ENCODE peak calls at places on chromosomes 12 and 14, in five cellular contexts. Y, R, O, E and F are unnamed samples.

GRCh38 chr12:127013222-127013621 is 1253.7 kb upstream of the TMEM132C start:
- DNase-seq in O (no peak), Y (no peak), R (no peak), E (no peak), F (no peak)

GRCh38 chr12:51959211-51959610 is 7.7 kb downstream of the ACVR1B start:
- DNase-seq in O (no peak), E (no peak), R (peak), Y (no peak), F (peak)

GRCh38 chr12:69633061-69633460 is 22.4 kb upstream of the LRRC10 start:
- DNase-seq in O (no peak), R (peak), E (no peak), Y (no peak), F (no peak)

GRCh38 chr14:63800083-63800482 is 52.7 kb upstream of the SYNE2 start:
- DNase-seq in E (no peak), R (no peak), O (no peak), Y (no peak), F (no peak)

GRCh38 chr12:18898469-18898868 is 160.6 kb downstream of the CAPZA3 start:
- DNase-seq in Y (no peak), E (no peak), R (peak), O (no peak), F (no peak)

GRCh38 chr12:62767946-62768345 is 167.0 kb downstream of the PPM1H start:
- DNase-seq in Y (no peak), E (no peak), O (peak), R (no peak), F (no peak)

GRCh38 chr12:5200276-5201087 is 156.8 kb downstream of the KCNA5 start:
- DNase-seq in R (peak), O (peak), E (peak), Y (peak), F (peak)

GRCh38 chr14:52641745-52642144 is 53.6 kb downstream of the ERO1A start:
- DNase-seq in R (no peak), E (no peak), O (no peak), Y (no peak), F (no peak)

GRCh38 chr12:77058740-77059139 is 6.6 kb downstream of the E2F7 start:
- DNase-seq in Y (no peak), E (no peak), O (no peak), R (peak), F (no peak)

GRCh38 chr14:106039400-106039799 is 513.0 kb downstream of the TMEM121 start:
- DNase-seq in O (peak), Y (no peak), E (no peak), R (peak), F (no peak)

GRCh38 chr14:63454863-63455622 is 88.1 kb downstream of the PPP2R5E start:
- DNase-seq in Y (no peak), O (no peak), R (peak), E (no peak), F (no peak)

GRCh38 chr12:124581299-124581698 is 13.9 kb upstream of the NCOR2 start:
- DNase-seq in Y (no peak), E (no peak), R (peak), O (no peak), F (no peak)

DNA sequence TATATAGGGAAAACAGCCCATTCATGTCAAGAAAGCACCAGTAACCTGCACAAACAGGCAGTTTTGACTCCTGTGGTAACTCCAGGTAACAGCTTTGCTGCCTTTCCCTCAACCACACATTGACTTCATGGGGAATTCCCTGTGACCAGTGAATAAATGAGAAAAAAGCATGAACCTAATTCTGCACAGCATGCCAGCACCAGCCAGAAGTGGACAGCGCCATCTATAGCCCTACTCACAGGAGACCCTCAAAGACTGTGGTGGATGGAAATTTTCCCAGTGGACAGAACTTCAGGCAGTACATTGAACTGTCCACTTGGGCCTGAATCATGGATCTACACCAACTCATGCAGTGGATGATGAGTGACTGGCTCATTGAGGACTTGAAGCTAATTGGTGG is 152.1 kb downstream of the SLC8A3 start:
- DNase-seq in E (no peak), Y (peak), R (peak), O (peak), F (no peak)
- TF ChIP-seq CTCF in E (no peak), Y (no peak), R (peak), O (no peak), F (no peak)

DNA sequence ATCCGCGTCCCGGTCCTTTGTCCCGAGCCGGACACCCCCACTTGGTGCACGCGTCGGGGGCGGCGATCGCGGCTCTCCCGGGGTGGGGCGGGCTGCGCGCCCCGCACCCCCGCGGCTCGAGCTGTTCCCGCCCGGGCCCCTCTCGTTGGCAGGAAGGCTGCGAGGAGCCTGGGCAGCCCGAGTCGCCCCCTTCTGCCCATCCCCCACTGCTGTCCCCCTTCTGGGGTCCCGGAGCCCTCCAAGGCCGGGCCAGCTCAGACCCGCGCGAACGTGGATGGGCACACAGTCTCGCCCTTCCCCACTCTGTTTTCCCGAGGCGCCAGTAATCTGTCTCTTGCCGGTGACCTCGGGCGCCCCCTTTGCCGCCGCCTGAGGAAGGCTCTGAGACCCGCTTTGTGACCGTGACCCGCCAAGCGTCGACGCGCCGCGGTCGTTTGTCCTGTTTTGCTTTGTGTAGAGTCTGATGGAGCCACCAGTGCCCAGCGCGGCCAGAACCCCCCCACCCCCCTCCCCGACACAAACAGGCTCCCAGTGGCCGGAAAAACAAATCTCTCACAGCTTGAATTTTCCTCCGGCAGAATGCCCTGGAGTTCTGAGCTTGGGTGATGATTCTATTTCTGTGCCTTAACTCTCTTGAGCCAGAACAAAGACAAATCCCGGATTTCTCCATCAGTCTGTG is 610 bp downstream of the C14orf132 start:
- DNase-seq in O (peak), R (peak), E (no peak), Y (peak), F (peak)
- TF ChIP-seq CTCF in O (peak), R (no peak), E (no peak), Y (no peak), F (no peak)

GRCh38 chr12:116710367-116710766 is 27.5 kb downstream of the SPRING1 start:
- DNase-seq in O (no peak), R (no peak), E (no peak), Y (no peak), F (no peak)

GRCh38 chr12:116717466-116718457 is 20.1 kb downstream of the SPRING1 start:
- DNase-seq in R (peak), Y (no peak), O (no peak), E (peak), F (peak)

GRCh38 chr12:116712458-116713303 is 25.2 kb downstream of the SPRING1 start:
- DNase-seq in O (no peak), R (no peak), Y (no peak), E (no peak), F (no peak)

GRCh38 chr12:116714175-116714574 is 23.7 kb downstream of the SPRING1 start:
- DNase-seq in O (no peak), R (peak), Y (no peak), E (no peak), F (peak)

DNA sequence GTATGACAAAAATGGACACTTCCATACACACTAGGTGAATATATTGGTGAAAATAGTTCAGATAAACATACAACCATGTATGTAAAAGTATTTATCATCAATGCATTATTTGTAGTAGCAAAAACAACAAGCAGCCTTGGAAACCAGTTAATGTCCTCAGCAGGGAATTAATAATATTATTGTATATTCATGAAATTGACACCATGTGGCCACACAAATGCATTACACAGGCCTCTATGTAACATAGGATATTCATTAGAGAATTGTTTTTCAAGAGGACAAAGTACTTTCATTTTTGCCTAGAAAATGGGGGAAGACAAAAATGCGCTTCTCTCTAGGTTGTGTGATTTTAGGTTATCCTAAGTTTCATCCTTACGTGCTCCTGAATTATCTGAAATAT is 24.3 kb downstream of the SPRING1 start:
- DNase-seq in O (no peak), R (no peak), E (no peak), Y (no peak), F (no peak)
- TF ChIP-seq CTCF in O (no peak), R (no peak), E (no peak), Y (no peak), F (no peak)

GRCh38 chr12:47963340-47964040 is at the start of gene TMEM106C:
- DNase-seq in R (peak), O (peak), Y (peak), E (peak), F (peak)

GRCh38 chr12:47962198-47962597 is 1.2 kb upstream of the TMEM106C start:
- DNase-seq in O (no peak), Y (no peak), R (no peak), E (no peak), F (no peak)

GRCh38 chr12:47967461-47968430 is 4.3 kb downstream of the TMEM106C start:
- DNase-seq in R (peak), Y (no peak), E (no peak), O (no peak), F (no peak)

GRCh38 chr12:47965581-47965980 is 2.2 kb downstream of the TMEM106C start:
- DNase-seq in Y (no peak), R (no peak), O (no peak), E (no peak), F (no peak)

GRCh38 chr12:47964102-47964723 is 817 bp downstream of the TMEM106C start:
- DNase-seq in E (no peak), R (no peak), O (peak), Y (no peak), F (no peak)
- TF ChIP-seq CTCF in E (no peak), R (no peak), O (no peak), Y (no peak), F (no peak)

GRCh38 chr14:21894003-21894897 is 220.6 kb upstream of the OR4E1 start:
- DNase-seq in O (peak), Y (peak), E (no peak), R (no peak), F (no peak)
- TF ChIP-seq CTCF in O (peak), Y (peak), E (no peak), R (peak), F (no peak)

DNA sequence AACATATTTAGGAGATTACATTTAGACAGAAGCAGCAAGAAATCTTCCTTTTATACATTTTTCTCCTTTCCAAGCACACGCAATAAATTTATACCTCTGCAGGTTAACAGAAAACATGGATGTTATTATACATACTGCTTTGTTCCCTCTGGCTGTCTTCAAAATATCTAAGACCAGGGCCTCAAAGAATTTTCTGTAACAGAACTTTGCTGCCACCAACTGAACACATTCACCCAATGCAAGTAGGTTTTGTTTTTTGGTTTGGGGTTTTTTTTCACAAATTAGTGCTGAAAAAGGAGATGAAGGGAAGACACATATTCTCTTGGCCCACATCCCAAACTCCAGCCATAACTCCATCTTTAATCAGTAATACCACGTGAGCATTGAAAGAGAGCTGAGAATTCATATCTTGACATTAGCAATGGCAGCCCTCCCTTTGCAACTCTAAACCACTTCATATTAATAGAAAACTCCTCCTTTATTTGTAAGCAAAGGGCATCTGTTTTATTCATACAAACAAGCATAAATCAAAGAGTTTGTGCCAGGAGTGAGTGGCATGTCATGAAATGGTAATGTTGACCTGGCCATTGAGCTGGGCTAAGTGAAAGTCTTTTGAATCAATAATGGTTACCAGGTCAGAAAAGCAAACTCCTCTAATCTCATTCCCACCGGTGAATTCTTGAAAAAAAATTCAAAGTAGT is 150.8 kb upstream of the FSCB start:
- DNase-seq in R (no peak), O (no peak), E (no peak), Y (peak), F (no peak)
- TF ChIP-seq CTCF in R (no peak), O (no peak), E (no peak), Y (no peak), F (no peak)

GRCh38 chr12:30795660-30796507 is 41.1 kb upstream of the CAPRIN2 start:
- DNase-seq in R (peak), E (peak), O (peak), Y (peak), F (peak)

GRCh38 chr12:30796891-30797371 is 42.2 kb upstream of the CAPRIN2 start:
- DNase-seq in Y (no peak), O (no peak), E (no peak), R (peak), F (no peak)

GRCh38 chr12:30796508-30796780 is 41.7 kb upstream of the CAPRIN2 start:
- DNase-seq in E (peak), Y (no peak), R (peak), O (no peak), F (peak)

GRCh38 chr12:30795410-30795659 is 40.6 kb upstream of the CAPRIN2 start:
- DNase-seq in R (no peak), E (no peak), O (no peak), Y (no peak), F (no peak)

GRCh38 chr12:30797689-30798088 is 42.9 kb upstream of the CAPRIN2 start:
- DNase-seq in E (no peak), O (no peak), R (no peak), Y (no peak), F (no peak)
- TF ChIP-seq CTCF in E (no peak), O (peak), R (no peak), Y (peak), F (no peak)

GRCh38 chr12:110403975-110404675 is 617 bp upstream of the ANAPC7 start:
- DNase-seq in E (peak), R (peak), Y (peak), O (peak), F (peak)

GRCh38 chr12:110403146-110403974 is at the start of gene ANAPC7:
- DNase-seq in O (peak), E (peak), Y (peak), R (peak), F (peak)
- TF ChIP-seq CTCF in O (no peak), E (peak), Y (no peak), R (no peak), F (peak)

DNA sequence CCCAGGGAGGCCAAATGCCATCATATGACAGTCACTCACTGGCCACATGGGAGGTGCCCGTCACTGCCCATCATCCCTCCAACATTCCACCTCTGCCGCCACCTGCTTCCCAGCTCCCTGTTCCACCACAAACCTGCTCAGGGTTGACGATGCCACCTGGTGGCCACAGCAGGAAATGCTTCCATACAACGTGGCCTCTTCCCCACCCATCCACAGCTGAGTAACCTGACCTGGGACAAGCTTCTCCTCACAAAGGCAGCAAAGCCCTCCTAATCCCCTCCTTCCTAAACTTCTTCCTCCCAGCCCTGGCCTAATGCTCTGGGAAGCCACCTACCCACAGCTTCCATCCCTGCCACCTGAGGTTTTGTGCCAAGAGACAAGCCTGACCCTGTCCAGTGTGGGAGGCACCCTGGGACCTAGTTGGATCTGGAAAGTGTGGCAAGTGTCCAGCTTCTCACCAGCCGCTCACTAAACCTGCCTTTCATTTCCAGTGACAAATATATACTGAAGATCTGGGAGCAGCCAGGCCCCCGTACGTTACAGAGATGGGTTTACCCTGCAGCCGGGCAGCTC is 4.3 kb downstream of the DEGS2 start:
- DNase-seq in Y (peak), O (peak), E (no peak), R (peak), F (no peak)
- TF ChIP-seq CTCF in Y (peak), O (peak), E (peak), R (peak), F (peak)